ENCODE peak calls at places on chromosomes 5 and 9, in five cellular contexts. A, T, Y, H and I are unnamed samples.

GRCh38 chr9:126777733-126778132 is 27.1 kb upstream of the ZBTB43 start:
- DNase-seq in A (no peak), T (no peak), Y (no peak), H (peak; percentile 48), I (no peak)

GRCh38 chr5:143074414-143074996 is 304.3 kb downstream of the ARHGAP26 start:
- DNase-seq in A (no peak), T (no peak), Y (no peak), H (no peak), I (no peak)

GRCh38 chr9:35424356-35425352 is 65.3 kb upstream of the RUSC2 start:
- DNase-seq in A (no peak), T (no peak), Y (no peak), H (no peak), I (no peak)

GRCh38 chr5:103587185-103587748 is 24.7 kb upstream of the NUDT12 start:
- DNase-seq in A (no peak), T (peak; percentile 45), Y (peak; percentile 55), H (no peak), I (peak; percentile 59)

GRCh38 chr5:100464418-100464817 is 70.8 kb upstream of the FAM174A start:
- DNase-seq in A (no peak), T (peak; percentile 85), Y (peak; percentile 1), H (no peak), I (peak; percentile 51)

GRCh38 chr5:146878471-146879172 is at the start of gene PPP2R2B:
- DNase-seq in A (peak; percentile 56), T (peak; percentile 51), Y (peak; percentile 46), H (peak; percentile 59), I (peak; percentile 69)

GRCh38 chr5:54524082-54524481 is 6.5 kb downstream of the SNX18 start:
- DNase-seq in A (no peak), T (no peak), Y (no peak), H (no peak), I (no peak)

GRCh38 chr9:2620876-2621677 is 510 bp upstream of the VLDLR start:
- DNase-seq in A (peak; percentile 10), T (peak; percentile 77), Y (peak; percentile 87), H (peak; percentile 86), I (peak; percentile 95)

GRCh38 chr5:148090200-148090599 is 26.4 kb downstream of the SPINK5 start:
- DNase-seq in A (no peak), T (no peak), Y (no peak), H (no peak), I (no peak)

GRCh38 chr9:114401344-114401743 is 13.6 kb upstream of the AKNA start:
- DNase-seq in A (no peak), T (no peak), Y (no peak), H (peak; percentile 57), I (no peak)

GRCh38 chr9:93111371-93112115 is 15.5 kb downstream of the CARD19 start:
- DNase-seq in A (no peak), T (no peak), Y (no peak), H (no peak), I (peak; percentile 79)

GRCh38 chr5:59791602-59792001 is 101.9 kb downstream of the PDE4D start:
- DNase-seq in A (no peak), T (no peak), Y (no peak), H (no peak), I (no peak)
- H3K4me1 ChIP-seq in A (no peaks in the 10 kb centered on the region), T (peaks cover 8% of the 10 kb centered on the region), Y (no peaks in the 10 kb centered on the region), H (no peaks in the 10 kb centered on the region), I (peaks cover 16% of the 10 kb centered on the region)

GRCh38 chr9:107285292-107285691 is 2.2 kb downstream of the RAD23B start:
- DNase-seq in A (no peak), T (no peak), Y (no peak), H (no peak), I (no peak)

GRCh38 chr9:107286057-107286456 is 3.0 kb downstream of the RAD23B start:
- DNase-seq in A (no peak), T (peak; percentile 60), Y (peak; percentile 33), H (peak; percentile 55), I (no peak)

GRCh38 chr9:107284636-107285035 is 1.6 kb downstream of the RAD23B start:
- DNase-seq in A (no peak), T (no peak), Y (no peak), H (no peak), I (no peak)

GRCh38 chr9:107290619-107291018 is 7.5 kb downstream of the RAD23B start:
- DNase-seq in A (no peak), T (no peak), Y (no peak), H (no peak), I (no peak)

GRCh38 chr9:107288701-107289100 is 5.6 kb downstream of the RAD23B start:
- DNase-seq in A (no peak), T (no peak), Y (peak; percentile 11), H (no peak), I (no peak)
- H3K4me1 ChIP-seq in A (peaks cover 66% of the 10 kb centered on the region), T (peaks cover 3% of the 10 kb centered on the region), Y (peaks cover 8% of the 10 kb centered on the region), H (peaks cover 53% of the 10 kb centered on the region), I (peaks cover 32% of the 10 kb centered on the region)

DNA sequence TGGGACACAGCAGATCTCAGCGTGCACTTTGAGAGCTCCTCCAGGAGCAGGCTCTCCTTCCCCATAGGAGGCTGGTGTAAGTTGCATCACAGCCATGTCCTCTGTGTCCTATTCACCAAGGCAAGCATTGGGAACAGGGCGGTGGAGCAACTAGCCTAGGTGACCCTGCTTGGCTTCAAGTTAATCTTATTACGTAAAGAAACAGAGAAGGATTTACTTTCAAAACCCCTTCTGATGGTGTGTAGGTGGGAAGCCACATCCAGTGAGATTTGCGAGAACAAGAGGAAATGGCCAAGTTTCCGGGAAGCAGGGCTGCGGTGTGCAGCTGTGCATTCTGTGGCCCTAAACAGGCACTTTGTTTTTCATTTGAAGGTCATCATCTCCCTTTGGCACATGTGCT is 80.2 kb downstream of the TRIO start:
- DNase-seq in A (no peak), T (no peak), Y (no peak), H (no peak), I (no peak)
- H3K4me1 ChIP-seq in A (no peaks in the 10 kb centered on the region), T (peaks cover 30% of the 10 kb centered on the region), Y (peaks cover 19% of the 10 kb centered on the region), H (peaks cover 10% of the 10 kb centered on the region), I (peaks cover 20% of the 10 kb centered on the region)

GRCh38 chr5:1360861-1361260 is 16.0 kb upstream of the CLPTM1L start:
- DNase-seq in A (no peak), T (no peak), Y (no peak), H (no peak), I (peak; percentile 50)
- H3K4me1 ChIP-seq in A (no peaks in the 10 kb centered on the region), T (no peaks in the 10 kb centered on the region), Y (no peaks in the 10 kb centered on the region), H (no peaks in the 10 kb centered on the region), I (no peaks in the 10 kb centered on the region)

DNA sequence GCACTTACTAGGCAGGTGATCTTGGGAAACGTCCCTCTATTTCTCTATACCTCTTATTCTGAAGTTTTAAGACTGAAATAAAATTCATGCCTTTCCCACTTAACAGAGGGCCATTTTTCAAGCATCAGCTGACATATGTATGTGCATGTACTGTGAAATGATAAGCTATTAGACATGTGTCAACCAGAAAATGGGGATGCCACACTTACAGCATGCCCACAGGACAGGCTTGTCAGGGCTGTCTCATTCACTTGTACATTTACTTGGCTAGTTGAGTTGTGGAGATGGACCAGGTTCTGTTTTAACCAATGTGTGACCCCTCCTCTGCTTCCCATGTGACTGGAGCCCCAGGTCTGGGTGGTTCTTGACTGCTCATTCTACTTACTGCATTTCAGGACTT is 78.5 kb downstream of the C9orf152 start:
- DNase-seq in A (no peak), T (no peak), Y (no peak), H (no peak), I (peak; percentile 35)
- H3K4me1 ChIP-seq in A (peaks cover 4% of the 10 kb centered on the region), T (peaks cover 44% of the 10 kb centered on the region), Y (peaks cover 66% of the 10 kb centered on the region), H (peaks cover 51% of the 10 kb centered on the region), I (peaks cover 72% of the 10 kb centered on the region)